ENCODE peak calls at places on chromosomes 13 and 19, in seven cellular contexts. N, W, M, H, X, R and E are unnamed samples.

GRCh38 chr13:41909524-41909923 is 51.4 kb downstream of the VWA8 start:
- DNase-seq in N (no peak), W (no peak), M (no peak), H (no peak), X (no peak), R (no peak), E (no peak)

GRCh38 chr13:35994131-35994966 is 136.8 kb downstream of the DCLK1 start:
- DNase-seq in N (no peak), W (no peak), M (peak; percentile 38), H (no peak), X (peak; percentile 29), R (peak; percentile 53), E (no peak)

GRCh38 chr13:98297043-98297442 is 120.0 kb upstream of the RNF113B start:
- DNase-seq in N (no peak), W (no peak), M (no peak), H (no peak), X (peak; percentile 38), R (no peak), E (no peak)

GRCh38 chr13:113746671-113747070 is 12.4 kb upstream of the TMEM255B start:
- DNase-seq in N (no peak), W (no peak), M (no peak), H (peak; percentile 31), X (peak; percentile 20), R (no peak), E (no peak)

GRCh38 chr13:40386586-40386985 is 279.9 kb downstream of the FOXO1 start:
- DNase-seq in N (no peak), W (no peak), M (no peak), H (no peak), X (no peak), R (no peak), E (no peak)

GRCh38 chr13:101150998-101151397 is 265.3 kb downstream of the NALCN start:
- DNase-seq in N (no peak), W (no peak), M (no peak), H (no peak), X (no peak), R (peak; percentile 5), E (peak; percentile 21)

GRCh38 chr13:43767351-43767901 is 19.3 kb downstream of the ENOX1 start:
- DNase-seq in N (no peak), W (no peak), M (no peak), H (no peak), X (peak; percentile 37), R (no peak), E (no peak)

GRCh38 chr19:54477650-54478049 is 4.6 kb upstream of the CDC42EP5 start:
- DNase-seq in N (no peak), W (no peak), M (no peak), H (no peak), X (peak; percentile 5), R (no peak), E (no peak)

GRCh38 chr19:3466630-3467029 is 13.7 kb downstream of the SMIM24 start:
- DNase-seq in N (no peak), W (no peak), M (no peak), H (no peak), X (no peak), R (no peak), E (no peak)

GRCh38 chr13:24168392-24168750 is 7.9 kb downstream of the SPATA13 start:
- DNase-seq in N (no peak), W (no peak), M (no peak), H (no peak), X (no peak), R (no peak), E (no peak)

GRCh38 chr13:62625214-62625613 is 1209.6 kb upstream of the PCDH20 start:
- DNase-seq in N (no peak), W (no peak), M (no peak), H (peak; percentile 66), X (no peak), R (no peak), E (no peak)

GRCh38 chr19:38304866-38305429 is 897 bp downstream of the C19orf33 start:
- DNase-seq in N (peak; percentile 36), W (no peak), M (peak; percentile 86), H (peak; percentile 86), X (peak; percentile 88), R (no peak), E (no peak)

GRCh38 chr13:21837841-21838551 is 167.1 kb downstream of the FGF9 start:
- DNase-seq in N (no peak), W (no peak), M (no peak), H (no peak), X (no peak), R (no peak), E (no peak)

GRCh38 chr19:12985049-12985776 is 10.1 kb upstream of the NFIX start:
- DNase-seq in N (no peak), W (no peak), M (no peak), H (no peak), X (peak; percentile 77), R (peak; percentile 52), E (no peak)